ENCODE peak calls at places on chromosomes 6 and 20, in seven cellular contexts. L, P, J, G, U, N and H are unnamed samples.

GRCh38 chr6:143427109-143427817 is 23.2 kb downstream of the ADAT2 start:
- DNase-seq in U (peak), J (no peak), N (peak), L (peak), P (peak), G (peak), H (peak)

GRCh38 chr20:48192109-48192508 is 406.8 kb upstream of the SULF2 start:
- DNase-seq in U (peak), J (no peak), N (no peak), L (no peak), G (no peak), P (no peak), H (no peak)

GRCh38 chr6:97947841-97948240 is 664.8 kb upstream of the MMS22L start:
- DNase-seq in J (peak), L (no peak), P (no peak), U (peak), N (no peak), G (no peak), H (no peak)

GRCh38 chr6:33694401-33694931 is 17.0 kb downstream of the UQCC2 start:
- DNase-seq in U (no peak), P (no peak), L (peak), G (no peak), N (no peak), J (peak), H (no peak)

GRCh38 chr6:138001750-138002349 is 105.4 kb downstream of the PERP start:
- DNase-seq in J (no peak), L (peak), N (peak), G (peak), U (peak), P (peak), H (peak)

GRCh38 chr6:79878142-79878748 is 69.1 kb downstream of the ELOVL4 start:
- DNase-seq in U (no peak), P (no peak), G (no peak), J (no peak), N (no peak), L (no peak), H (no peak)

GRCh38 chr6:54173084-54173483 is 61.8 kb downstream of the MLIP start:
- DNase-seq in N (no peak), L (no peak), P (no peak), J (no peak), U (no peak), G (no peak), H (no peak)

GRCh38 chr6:147970970-147971369 is 371.7 kb upstream of the SASH1 start:
- DNase-seq in N (peak), U (peak), P (no peak), G (no peak), J (no peak), L (no peak), H (peak)

GRCh38 chr6:31407699-31408098 is 4.3 kb downstream of the MICA start:
- DNase-seq in N (no peak), P (no peak), J (no peak), G (peak), L (peak), U (no peak), H (no peak)

GRCh38 chr20:47326718-47327137 is 29.8 kb downstream of the ZMYND8 start:
- DNase-seq in P (no peak), U (no peak), L (peak), N (no peak), J (no peak), G (no peak), H (no peak)

GRCh38 chr6:134247271-134247833 is 70.6 kb downstream of the SGK1 start:
- DNase-seq in N (no peak), G (no peak), P (no peak), J (no peak), U (no peak), L (no peak), H (no peak)

GRCh38 chr20:10795286-10796026 is 121.7 kb upstream of the JAG1 start:
- DNase-seq in P (peak), L (no peak), N (no peak), G (no peak), J (no peak), U (no peak), H (no peak)

GRCh38 chr20:8933391-8933807 is 135.5 kb upstream of the PLCB4 start:
- DNase-seq in P (no peak), U (peak), L (peak), J (no peak), N (peak), G (no peak), H (peak)

GRCh38 chr20:46088409-46089075 is 1.2 kb downstream of the NCOA5 start:
- DNase-seq in G (no peak), N (peak), P (no peak), L (peak), J (no peak), U (no peak), H (peak)

GRCh38 chr20:48618052-48618451 is 209.7 kb downstream of the PREX1 start:
- DNase-seq in L (no peak), G (no peak), U (no peak), P (no peak), N (no peak), J (no peak), H (no peak)

GRCh38 chr20:48986899-48987298 is 59.2 kb upstream of the CSE1L start:
- DNase-seq in U (no peak), N (no peak), G (peak), L (peak), J (no peak), P (peak), H (no peak)